ENCODE peak calls at places on chromosome 21, in nine cellular contexts. I is H4, W is NCI-H460, J is DMS153, O is GM04504, G is fibroblast of the conjunctiva, D is iPS DF 19.7, L is esophagus muscularis mucosa, N is endodermal cell. M is an unnamed sample.

GRCh38 chr21:42640486-42640885 is 12.9 kb upstream of the PDE9A start:
- DNase-seq in I (no peak), W (no peak), J (no peak), O (no peak), G (no peak), D (no peak), L (no peak), N (no peak), M (no peak)

GRCh38 chr21:45590246-45590725 is 48.0 kb upstream of the SLC19A1 start:
- DNase-seq in I (no peak), W (peak; percentile 33), J (no peak), O (no peak), G (peak; percentile 28), D (no peak), L (no peak), N (peak; percentile 91), M (no peak)

GRCh38 chr21:30831194-30831765 is 1.7 kb upstream of the KRTAP7-1 start:
- DNase-seq in I (peak; percentile 15), W (no peak), J (no peak), O (no peak), G (no peak), D (no peak), L (no peak), N (peak; percentile 83), M (no peak)

GRCh38 chr21:29657228-29657989 is 282.4 kb downstream of the GRIK1 start:
- DNase-seq in I (no peak), W (no peak), J (no peak), O (no peak), G (no peak), D (no peak), L (no peak), N (no peak), M (no peak)

GRCh38 chr21:36756527-36756926 is 57.6 kb downstream of the SIM2 start:
- DNase-seq in I (peak; percentile 47), W (no peak), J (no peak), O (no peak), G (no peak), D (no peak), L (no peak), N (no peak), M (no peak)

GRCh38 chr21:30984897-30985296 is 53.4 kb downstream of the KRTAP19-8 start:
- DNase-seq in I (peak; percentile 15), W (no peak), J (peak; percentile 67), O (no peak), G (no peak), D (no peak), L (peak; percentile 83), N (peak; percentile 55), M (no peak)

GRCh38 chr21:33327792-33328433 is 3.1 kb downstream of the IFNAR1 start:
- DNase-seq in I (no peak), W (no peak), J (no peak), O (no peak), G (no peak), D (no peak), L (no peak), N (no peak), M (no peak)

GRCh38 chr21:37489553-37489952 is 123.0 kb downstream of the DYRK1A start:
- DNase-seq in I (no peak), W (no peak), J (no peak), O (no peak), G (no peak), D (no peak), L (no peak), N (no peak), M (no peak)

GRCh38 chr21:33015091-33015490 is 10.6 kb upstream of the OLIG2 start:
- DNase-seq in I (no peak), W (no peak), J (no peak), O (no peak), G (no peak), D (no peak), L (no peak), N (no peak), M (no peak)

GRCh38 chr21:42040411-42041180 is 30.4 kb upstream of the ZBTB21 start:
- DNase-seq in I (peak; percentile 98), W (no peak), J (no peak), O (peak; percentile 99), G (peak; percentile 94), D (no peak), L (no peak), N (no peak), M (peak; percentile 20)

GRCh38 chr21:41481191-41481590 is 26.8 kb downstream of the TMPRSS2 start:
- DNase-seq in I (no peak), W (no peak), J (no peak), O (no peak), G (no peak), D (no peak), L (no peak), N (no peak), M (no peak)

GRCh38 chr21:33013618-33014017 is 12.1 kb upstream of the OLIG2 start:
- DNase-seq in I (no peak), W (no peak), J (no peak), O (no peak), G (no peak), D (no peak), L (no peak), N (no peak), M (no peak)

GRCh38 chr21:44299085-44299457 is 782 bp upstream of the PFKL start:
- DNase-seq in I (no peak), W (no peak), J (no peak), O (no peak), G (no peak), D (no peak), L (no peak), N (no peak), M (no peak)

GRCh38 chr21:20443558-20444155 is 554.6 kb upstream of the NCAM2 start:
- DNase-seq in I (peak; percentile 21), W (peak; percentile 8), J (no peak), O (no peak), G (no peak), D (peak; percentile 17), L (no peak), N (peak; percentile 47), M (no peak)

GRCh38 chr21:28410264-28410663 is 582.4 kb downstream of the LTN1 start:
- DNase-seq in I (no peak), W (no peak), J (no peak), O (no peak), G (no peak), D (no peak), L (no peak), N (no peak), M (no peak)

GRCh38 chr21:34999397-34999941 is 49.6 kb downstream of the RUNX1 start:
- DNase-seq in I (no peak), W (no peak), J (no peak), O (no peak), G (no peak), D (no peak), L (no peak), N (no peak), M (no peak)

GRCh38 chr21:46120301-46121285 is 22.7 kb downstream of the COL6A2 start:
- DNase-seq in I (no peak), W (no peak), J (no peak), O (no peak), G (no peak), D (no peak), L (no peak), N (peak; percentile 34), M (no peak)